ENCODE peak calls at places on chromosomes 12 and 14, in eight cellular contexts. X is fibroblast of the conjunctiva; M is left colon; A is activated CD8-positive, alpha-beta memory T cell treated with anti-CD3 and anti-CD28 coated beads, Interleukin-2, amount 50 U/mL, for 4 hours; U is activated naive CD8-positive, alpha-beta T cell treated with anti-CD3 and anti-CD28 coated beads, Interleukin-2, amount 50 U/mL, for 24 hours; S is GM23338; Y is stimulated activated naive CD4-positive, alpha-beta T cell; D is C1 segment of cervical spinal cord. O is an unnamed sample.

GRCh38 chr12:122836027-122836921 is 1.0 kb downstream of the HIP1R start:
- DNase-seq in X (no peak), M (peak; percentile 77), A (peak; percentile 47), U (peak; percentile 57), S (peak; percentile 33), Y (peak; percentile 77), D (peak; percentile 52), O (peak; percentile 49)

GRCh38 chr14:104149617-104150141 is 11.3 kb downstream of the KIF26A start:
- DNase-seq in X (peak; percentile 34), M (no peak), A (no peak), U (peak; percentile 43), S (peak; percentile 75), Y (no peak), D (no peak), O (no peak)

GRCh38 chr12:65826513-65827171 is 2.4 kb downstream of the HMGA2 start:
- DNase-seq in X (no peak), M (no peak), A (no peak), U (no peak), S (peak; percentile 26), Y (no peak), D (no peak), O (no peak)

GRCh38 chr14:77838756-77839565 is 39.1 kb downstream of the ADCK1 start:
- DNase-seq in X (no peak), M (no peak), A (no peak), U (no peak), S (peak; percentile 19), Y (no peak), D (no peak), O (no peak)

GRCh38 chr14:81275995-81276698 is 55.4 kb upstream of the GTF2A1 start:
- DNase-seq in X (no peak), M (no peak), A (no peak), U (no peak), S (no peak), Y (no peak), D (no peak), O (no peak)

GRCh38 chr14:91286530-91286937 is 42.0 kb upstream of the GPR68 start:
- DNase-seq in X (peak; percentile 41), M (no peak), A (peak; percentile 84), U (peak; percentile 83), S (peak; percentile 94), Y (peak; percentile 74), D (peak; percentile 52), O (no peak)

GRCh38 chr12:124338448-124338847 is 43.6 kb downstream of the RFLNA start:
- DNase-seq in X (no peak), M (no peak), A (no peak), U (no peak), S (no peak), Y (no peak), D (no peak), O (no peak)

GRCh38 chr14:105931808-105932483 is 405.6 kb downstream of the TMEM121 start:
- DNase-seq in X (no peak), M (no peak), A (no peak), U (no peak), S (no peak), Y (no peak), D (no peak), O (no peak)

GRCh38 chr14:71437870-71438269 is 494.4 kb upstream of the RGS6 start:
- DNase-seq in X (no peak), M (no peak), A (no peak), U (no peak), S (no peak), Y (no peak), D (no peak), O (no peak)

GRCh38 chr12:88182431-88182830 is 40.3 kb downstream of the TMTC3 start:
- DNase-seq in X (no peak), M (no peak), A (no peak), U (no peak), S (no peak), Y (no peak), D (no peak), O (no peak)

GRCh38 chr12:109737631-109738030 is 24.0 kb downstream of the FAM222A start:
- DNase-seq in X (no peak), M (peak; percentile 16), A (peak; percentile 1), U (no peak), S (no peak), Y (no peak), D (no peak), O (no peak)

GRCh38 chr12:124292385-124292784 is 2.5 kb upstream of the RFLNA start:
- DNase-seq in X (no peak), M (no peak), A (no peak), U (no peak), S (no peak), Y (no peak), D (no peak), O (no peak)

GRCh38 chr12:113208041-113208934 is 13.0 kb upstream of the TPCN1 start:
- DNase-seq in X (no peak), M (peak; percentile 60), A (peak; percentile 25), U (peak; percentile 69), S (peak; percentile 30), Y (peak; percentile 59), D (no peak), O (peak; percentile 86)

GRCh38 chr14:99592933-99593753 is 10.9 kb downstream of the CCDC85C start:
- DNase-seq in X (no peak), M (no peak), A (no peak), U (no peak), S (no peak), Y (no peak), D (peak; percentile 71), O (no peak)

GRCh38 chr12:31324845-31325523 is 966 bp downstream of the SINHCAF start:
- DNase-seq in X (no peak), M (peak; percentile 56), A (peak; percentile 47), U (peak; percentile 43), S (peak; percentile 38), Y (peak; percentile 55), D (peak; percentile 53), O (peak; percentile 46)

GRCh38 chr14:56359245-56359644 is 220.4 kb upstream of the TMEM260 start:
- DNase-seq in X (no peak), M (no peak), A (no peak), U (no peak), S (no peak), Y (no peak), D (no peak), O (no peak)

GRCh38 chr12:9039397-9039977 is 50.1 kb downstream of the KLRG1 start:
- DNase-seq in X (peak; percentile 20), M (no peak), A (no peak), U (no peak), S (peak; percentile 79), Y (peak; percentile 71), D (peak; percentile 20), O (no peak)

GRCh38 chr12:69739287-69740191 is 879 bp downstream of the RAB3IP start:
- DNase-seq in X (no peak), M (peak; percentile 52), A (peak; percentile 60), U (peak; percentile 63), S (peak; percentile 64), Y (peak; percentile 75), D (peak; percentile 71), O (peak; percentile 43)

GRCh38 chr12:69266045-69266635 is 26.8 kb downstream of the CPSF6 start:
- DNase-seq in X (no peak), M (no peak), A (no peak), U (no peak), S (no peak), Y (no peak), D (no peak), O (no peak)

GRCh38 chr12:6096527-6096926 is 27.9 kb downstream of the VWF start:
- DNase-seq in X (no peak), M (no peak), A (no peak), U (no peak), S (no peak), Y (no peak), D (no peak), O (peak; percentile 5)

GRCh38 chr14:78170203-78170602 is at the start of gene NRXN3:
- DNase-seq in X (no peak), M (no peak), A (no peak), U (no peak), S (peak; percentile 86), Y (no peak), D (no peak), O (no peak)

GRCh38 chr14:103519043-103519836 is 3.4 kb downstream of the CKB start:
- DNase-seq in X (no peak), M (peak; percentile 43), A (no peak), U (no peak), S (no peak), Y (no peak), D (no peak), O (no peak)

O was measured in CD14-positive monocyte.